ENCODE peak calls at places on chromosomes 7 and 10, in four cellular contexts. T, R, C and B are unnamed samples.

GRCh38 chr10:96721207-96721572 is 876 bp upstream of the PIK3AP1 start:
- DNase-seq in T (no peak), R (no peak), C (no peak), B (no peak)

GRCh38 chr7:122305475-122306319 is 1.1 kb upstream of the FEZF1 start:
- DNase-seq in T (no peak), R (peak; percentile 60), C (no peak), B (no peak)

GRCh38 chr10:4081691-4082111 is 296.7 kb upstream of the KLF6 start:
- DNase-seq in T (no peak), R (no peak), C (no peak), B (no peak)

GRCh38 chr10:122494173-122494820 is 32.9 kb downstream of the HTRA1 start:
- DNase-seq in T (no peak), R (no peak), C (no peak), B (no peak)

GRCh38 chr7:1567893-1568292 is 1.9 kb downstream of the PSMG3 start:
- DNase-seq in T (no peak), R (no peak), C (no peak), B (no peak)

GRCh38 chr7:139641337-139641992 is 118.0 kb downstream of the CLEC2L start:
- DNase-seq in T (no peak), R (no peak), C (no peak), B (no peak)

GRCh38 chr7:33262476-33262875 is 133.1 kb downstream of the BBS9 start:
- DNase-seq in T (no peak), R (no peak), C (no peak), B (no peak)

GRCh38 chr10:123170961-123171360 is 16.8 kb downstream of the BUB3 start:
- DNase-seq in T (no peak), R (no peak), C (no peak), B (no peak)

GRCh38 chr10:110629680-110630191 is 14.4 kb upstream of the RBM20 start:
- DNase-seq in T (no peak), R (no peak), C (no peak), B (no peak)

GRCh38 chr10:110865184-110865803 is 6.4 kb upstream of the PDCD4 start:
- DNase-seq in T (no peak), R (no peak), C (no peak), B (no peak)

GRCh38 chr7:51080622-51081269 is 235.9 kb downstream of the COBL start:
- DNase-seq in T (no peak), R (no peak), C (no peak), B (peak; percentile 60)

GRCh38 chr10:101903827-101904520 is 60.4 kb upstream of the KCNIP2 start:
- DNase-seq in T (no peak), R (no peak), C (peak; percentile 7), B (no peak)

GRCh38 chr10:97608991-97609561 is 19.6 kb downstream of the C10orf62 start:
- DNase-seq in T (no peak), R (no peak), C (no peak), B (no peak)

GRCh38 chr7:123727071-123727837 is 21.5 kb downstream of the WASL start:
- DNase-seq in T (no peak), R (no peak), C (no peak), B (no peak)

GRCh38 chr7:143479055-143479766 is 1.5 kb downstream of the TAS2R41 start:
- DNase-seq in T (no peak), R (no peak), C (no peak), B (no peak)

GRCh38 chr7:115127399-115128021 is 205.6 kb downstream of the MDFIC start:
- DNase-seq in T (no peak), R (no peak), C (no peak), B (no peak)

GRCh38 chr10:90199098-90199497 is 497.7 kb downstream of the KIF20B start:
- DNase-seq in T (no peak), R (no peak), C (no peak), B (no peak)